ENCODE peak calls at places on chromosomes 7 and 10, in four cellular contexts. G, T, Z and U are unnamed samples.

GRCh38 chr10:47090903-47091302 is 179.7 kb downstream of the PTPN20 start:
- DNase-seq in G (no peak), Z (no peak), T (no peak), U (peak; percentile 73)

GRCh38 chr7:41599760-41600159 is 103.1 kb downstream of the INHBA start:
- DNase-seq in T (peak; percentile 63), G (no peak), Z (no peak), U (no peak)

GRCh38 chr7:738723-739454 is 11.8 kb upstream of the PRKAR1B start:
- DNase-seq in G (no peak), Z (no peak), T (no peak), U (no peak)

GRCh38 chr7:91182819-91183405 is 81.3 kb upstream of the FZD1 start:
- DNase-seq in T (no peak), Z (peak; percentile 27), G (no peak), U (peak; percentile 86)

GRCh38 chr7:141073641-141074161 is at the start of gene TMEM178B:
- DNase-seq in T (peak; percentile 60), G (peak; percentile 35), Z (peak; percentile 1), U (peak; percentile 11)

GRCh38 chr7:137967143-137968018 is 34.5 kb downstream of the CREB3L2 start:
- DNase-seq in Z (peak; percentile 40), G (no peak), T (peak; percentile 86), U (no peak)

GRCh38 chr10:111565542-111565941 is 488.7 kb downstream of the ADRA2A start:
- DNase-seq in G (no peak), Z (no peak), T (peak; percentile 26), U (no peak)

GRCh38 chr7:44150466-44150832 is 9.3 kb upstream of the MYL7 start:
- DNase-seq in Z (no peak), G (no peak), T (no peak), U (peak; percentile 31)

GRCh38 chr7:2211259-2211575 is 21.5 kb downstream of the MAD1L1 start:
- DNase-seq in Z (no peak), G (no peak), T (no peak), U (no peak)

GRCh38 chr10:81950358-81950757 is 75.4 kb downstream of the NRG3 start:
- DNase-seq in Z (no peak), G (no peak), T (no peak), U (no peak)

GRCh38 chr10:92592761-92593552 is at the start of gene KIF11:
- DNase-seq in G (peak; percentile 92), Z (peak; percentile 93), T (peak; percentile 98), U (peak; percentile 99)

GRCh38 chr7:148318838-148319237 is 271.7 kb upstream of the C7orf33 start:
- DNase-seq in G (no peak), Z (no peak), T (peak; percentile 74), U (no peak)

GRCh38 chr10:51371725-51372124 is 297.4 kb downstream of the PRKG1 start:
- DNase-seq in G (no peak), Z (no peak), T (peak; percentile 50), U (no peak)

GRCh38 chr7:80967536-80968297 is 48.9 kb upstream of the SEMA3C start:
- DNase-seq in Z (no peak), G (no peak), T (peak; percentile 69), U (peak; percentile 13)

GRCh38 chr7:4733936-4734528 is 41.4 kb upstream of the AP5Z1 start:
- DNase-seq in T (no peak), G (no peak), Z (no peak), U (no peak)

GRCh38 chr10:72426982-72427381 is 72.3 kb upstream of the DNAJB12 start:
- DNase-seq in Z (no peak), T (peak; percentile 75), G (peak; percentile 18), U (no peak)

GRCh38 chr10:21174670-21175495 is 277.8 kb upstream of the NEBL start:
- DNase-seq in G (peak; percentile 46), T (peak; percentile 76), Z (peak; percentile 50), U (no peak)

GRCh38 chr10:113735913-113736312 is 15.6 kb upstream of the PLEKHS1 start:
- DNase-seq in G (no peak), Z (no peak), T (peak; percentile 22), U (peak; percentile 17)

GRCh38 chr7:71604818-71605414 is 473.0 kb downstream of the GALNT17 start:
- DNase-seq in T (no peak), Z (no peak), G (no peak), U (no peak)

GRCh38 chr7:101248276-101248675 is 3.4 kb upstream of the FIS1 start:
- DNase-seq in G (no peak), Z (no peak), T (no peak), U (no peak)

GRCh38 chr10:16867556-16867955 is 50.3 kb upstream of the RSU1 start:
- DNase-seq in G (no peak), T (peak; percentile 42), Z (peak; percentile 44), U (peak; percentile 61)

GRCh38 chr7:22291979-22292378 is 65.0 kb downstream of the RAPGEF5 start:
- DNase-seq in Z (no peak), T (no peak), G (no peak), U (no peak)

GRCh38 chr10:119250641-119251314 is 43.4 kb downstream of the GRK5 start:
- DNase-seq in G (no peak), Z (peak; percentile 81), T (peak; percentile 37), U (peak; percentile 92)

GRCh38 chr7:115940462-115941060 is 90.0 kb downstream of the TFEC start:
- DNase-seq in G (no peak), Z (no peak), T (no peak), U (no peak)

GRCh38 chr7:146175716-146176115 is 59.1 kb downstream of the CNTNAP2 start:
- DNase-seq in Z (peak; percentile 18), G (no peak), T (no peak), U (peak; percentile 67)

GRCh38 chr10:10677479-10677878 is 340.2 kb upstream of the CELF2 start:
- DNase-seq in G (peak; percentile 42), T (peak; percentile 88), Z (peak; percentile 18), U (no peak)

GRCh38 chr7:95772771-95773581 is 622 bp downstream of the DYNC1I1 start:
- DNase-seq in Z (peak; percentile 57), G (peak; percentile 20), T (peak; percentile 61), U (no peak)

GRCh38 chr10:124225029-124225467 is 131.7 kb upstream of the CHST15 start:
- DNase-seq in Z (peak; percentile 13), G (no peak), T (no peak), U (peak; percentile 16)

GRCh38 chr10:70007116-70007820 is 45.4 kb upstream of the MACROH2A2 start:
- DNase-seq in Z (no peak), G (no peak), T (no peak), U (peak; percentile 14)

GRCh38 chr7:155804897-155805825 is 7.1 kb downstream of the SHH start:
- DNase-seq in Z (peak; percentile 76), G (peak; percentile 85), T (peak; percentile 90), U (peak; percentile 81)

GRCh38 chr7:155807013-155807804 is 5.1 kb downstream of the SHH start:
- DNase-seq in Z (no peak), T (peak; percentile 81), G (no peak), U (no peak)

GRCh38 chr7:155806096-155806871 is 6.0 kb downstream of the SHH start:
- DNase-seq in G (no peak), T (peak; percentile 49), Z (no peak), U (no peak)

GRCh38 chr7:155804431-155804831 is 7.8 kb downstream of the SHH start:
- DNase-seq in G (no peak), T (peak; percentile 90), Z (no peak), U (no peak)

GRCh38 chr7:155805826-155806095 is 6.5 kb downstream of the SHH start:
- DNase-seq in T (peak; percentile 50), G (no peak), Z (no peak), U (no peak)
- H3K4me3 ChIP-seq in T (no peak overlapping the region), G (peak overlapping the region; percentile 33), Z (peak overlapping the region; percentile 68), U (peak overlapping the region; percentile 67)

GRCh38 chr7:47947355-47947749 is 914 bp downstream of the PKD1L1 start:
- DNase-seq in Z (no peak), T (no peak), G (no peak), U (no peak)

GRCh38 chr7:47946581-47947354 is 1.5 kb downstream of the PKD1L1 start:
- DNase-seq in Z (no peak), T (no peak), G (no peak), U (no peak)

GRCh38 chr7:47949703-47950102 is 1.4 kb upstream of the PKD1L1 start:
- DNase-seq in Z (no peak), T (no peak), G (no peak), U (no peak)

GRCh38 chr7:47950714-47951113 is 2.4 kb upstream of the PKD1L1 start:
- DNase-seq in Z (peak; percentile 64), T (peak; percentile 34), G (no peak), U (no peak)

GRCh38 chr7:47948096-47948790 is at the start of gene PKD1L1:
- DNase-seq in Z (no peak), T (no peak), G (no peak), U (no peak)
- H3K36me3 ChIP-seq in Z (no peaks in the 10 kb centered on the region), T (no peaks in the 10 kb centered on the region), G (no peaks in the 10 kb centered on the region), U (no peaks in the 10 kb centered on the region)

GRCh38 chr7:72760602-72761001 is 67.4 kb downstream of the TYW1B start:
- DNase-seq in T (no peak), G (no peak), Z (no peak), U (no peak)
- H3K9ac ChIP-seq in T (no peak overlapping the region), G (no peak overlapping the region), Z (no peak overlapping the region), U (no peak overlapping the region)

DNA sequence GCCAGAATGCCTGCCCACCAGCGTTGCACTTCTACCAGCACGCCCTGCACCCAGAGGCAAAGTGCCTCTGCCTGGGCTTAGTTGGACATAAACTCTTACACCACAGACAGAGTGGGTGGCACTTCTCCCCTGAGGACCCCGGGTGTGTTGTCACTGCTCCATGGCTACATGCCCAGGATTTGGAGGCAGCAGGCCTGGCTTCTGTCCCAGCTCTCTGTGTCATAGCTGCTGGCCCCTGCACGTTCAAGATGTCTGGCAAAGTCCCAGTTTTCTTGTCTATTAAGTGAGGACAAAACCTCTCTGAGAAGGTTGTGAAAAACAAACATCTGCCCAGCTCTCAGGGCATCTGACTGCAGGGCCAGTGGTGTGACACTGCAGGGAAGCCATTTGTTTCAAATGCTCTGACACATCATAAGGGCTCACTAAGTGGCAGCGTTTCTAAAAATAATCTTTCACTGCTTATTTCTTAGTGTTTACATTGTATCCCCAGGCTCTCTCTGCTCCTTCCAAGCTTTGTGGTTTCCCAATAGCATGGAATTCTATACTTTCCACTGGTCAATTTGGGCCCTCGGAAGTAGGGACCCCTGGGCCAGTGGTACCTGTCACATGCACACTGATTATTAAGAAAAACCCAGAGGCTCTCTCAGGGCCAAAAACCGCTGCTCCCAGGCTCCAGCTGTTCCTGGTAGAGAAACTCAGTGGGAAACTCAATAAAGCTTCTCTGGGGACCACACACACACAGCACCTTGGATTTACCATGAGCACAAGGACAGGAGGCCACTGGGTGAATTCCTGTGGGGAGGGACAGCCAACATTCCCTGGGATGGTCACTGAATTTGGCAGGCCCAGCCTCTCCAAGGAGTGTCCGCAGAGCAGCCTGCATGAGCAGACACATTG is 86.2 kb upstream of the ANLN start:
- DNase-seq in T (no peak), G (no peak), Z (peak; percentile 98), U (peak; percentile 96)
- H3K4me3 ChIP-seq in T (no peak overlapping the region), G (no peak overlapping the region), Z (no peak overlapping the region), U (no peak overlapping the region)

DNA sequence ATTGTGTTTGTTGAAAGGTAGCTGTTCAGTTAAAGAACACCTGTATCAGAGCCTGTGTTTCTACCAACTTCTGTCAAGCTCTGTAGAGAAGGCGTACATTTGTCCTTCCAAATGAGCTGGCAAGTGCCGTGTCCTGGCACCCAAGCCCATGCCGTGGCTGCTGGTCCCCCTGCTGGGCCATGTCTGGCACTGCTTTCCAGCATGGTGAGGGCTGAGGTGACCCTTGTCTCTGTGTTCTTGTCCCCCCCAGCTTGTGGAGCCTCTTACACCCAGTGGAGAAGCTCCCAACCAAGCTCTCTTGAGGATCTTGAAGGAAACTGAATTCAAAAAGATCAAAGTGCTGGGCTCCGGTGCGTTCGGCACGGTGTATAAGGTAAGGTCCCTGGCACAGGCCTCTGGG is 154.9 kb downstream of the EGFR start:
- DNase-seq in Z (no peak), G (no peak), T (no peak), U (no peak)
- H3K36me3 ChIP-seq in Z (peaks cover 60% of the 10 kb centered on the region), G (peaks cover 49% of the 10 kb centered on the region), T (no peaks in the 10 kb centered on the region), U (peaks cover 80% of the 10 kb centered on the region)